ENCODE peak calls at places on chromosomes 1 and 21, in four cellular contexts. B is stomach, D is PC-9, E is HCT116. Q is an unnamed sample.

GRCh38 chr1:150257624-150258274 is at the start of gene CA14:
- DNase-seq in B (no peak), E (no peak), D (no peak), Q (no peak)

GRCh38 chr21:39385299-39386145 is 36.6 kb upstream of the HMGN1 start:
- DNase-seq in B (peak; percentile 92), D (peak; percentile 52), E (no peak), Q (peak; percentile 70)

GRCh38 chr1:167922023-167922422 is 8.1 kb upstream of the ADCY10 start:
- DNase-seq in B (no peak), D (no peak), E (no peak), Q (no peak)

GRCh38 chr1:220843481-220844011 is 35.7 kb upstream of the HLX start:
- DNase-seq in B (no peak), D (no peak), E (no peak), Q (no peak)

GRCh38 chr1:23129846-23130245 is 38.8 kb downstream of the LUZP1 start:
- DNase-seq in E (no peak), B (no peak), D (no peak), Q (no peak)

GRCh38 chr1:179506199-179506598 is 69.5 kb downstream of the NPHS2 start:
- DNase-seq in E (no peak), B (no peak), D (no peak), Q (no peak)

GRCh38 chr1:214990619-214991018 is 91.9 kb upstream of the KCNK2 start:
- DNase-seq in D (peak; percentile 1), E (no peak), B (no peak), Q (no peak)

GRCh38 chr1:26692211-26692792 is 3.5 kb upstream of the ARID1A start:
- DNase-seq in E (peak; percentile 91), D (peak; percentile 75), B (peak; percentile 83), Q (peak; percentile 78)

GRCh38 chr1:43232482-43232881 is 37.3 kb upstream of the TMEM125 start:
- DNase-seq in D (no peak), E (no peak), B (no peak), Q (peak; percentile 13)

GRCh38 chr1:26723013-26723991 is 27.5 kb downstream of the ARID1A start:
- DNase-seq in B (peak; percentile 89), D (peak; percentile 51), E (peak; percentile 21), Q (peak; percentile 70)

GRCh38 chr1:10204003-10204642 is 6.2 kb upstream of the KIF1B start:
- DNase-seq in B (no peak), D (no peak), E (no peak), Q (no peak)

GRCh38 chr1:233368784-233369120 is 41.2 kb downstream of the MAP3K21 start:
- DNase-seq in D (no peak), E (no peak), B (no peak), Q (no peak)

GRCh38 chr21:25280061-25280460 is 327.2 kb downstream of the MRPL39 start:
- DNase-seq in E (no peak), D (no peak), B (no peak), Q (no peak)

GRCh38 chr1:224425279-224425884 is 9.2 kb downstream of the WDR26 start:
- DNase-seq in B (no peak), D (no peak), E (no peak), Q (no peak)

GRCh38 chr1:19563336-19564097 is 78.2 kb upstream of the CAPZB start:
- DNase-seq in B (peak; percentile 27), E (no peak), D (no peak), Q (peak; percentile 30)

GRCh38 chr1:100328133-100328532 is 24.2 kb upstream of the CDC14A start:
- DNase-seq in D (no peak), B (no peak), E (no peak), Q (no peak)

GRCh38 chr1:229298887-229299503 is 28.1 kb downstream of the RAB4A start:
- DNase-seq in B (no peak), D (no peak), E (no peak), Q (no peak)

GRCh38 chr21:41640756-41641509 is 125.9 kb downstream of the RIPK4 start:
- DNase-seq in B (no peak), D (no peak), E (no peak), Q (no peak)

GRCh38 chr1:11487196-11487751 is 8.3 kb downstream of the DISP3 start:
- DNase-seq in B (no peak), E (no peak), D (no peak), Q (no peak)

GRCh38 chr1:24923485-24924113 is 6.5 kb downstream of the RUNX3 start:
- DNase-seq in D (no peak), B (no peak), E (no peak), Q (no peak)

GRCh38 chr1:53362851-53363642 is 35.2 kb upstream of the LRP8 start:
- DNase-seq in B (peak; percentile 8), D (no peak), E (no peak), Q (no peak)

GRCh38 chr1:207828485-207829158 is 76.8 kb downstream of the CD46 start:
- DNase-seq in B (peak; percentile 79), D (peak; percentile 56), E (peak; percentile 73), Q (peak; percentile 78)

GRCh38 chr1:33050221-33051076 is 13.8 kb upstream of the AK2 start:
- DNase-seq in B (no peak), E (peak; percentile 72), D (peak; percentile 25), Q (no peak)

GRCh38 chr1:231550448-231550781 is 21.9 kb downstream of the TSNAX start:
- DNase-seq in D (no peak), E (peak; percentile 16), B (no peak), Q (no peak)

GRCh38 chr1:41003640-41004220 is 17.8 kb downstream of the SLFNL1 start:
- DNase-seq in D (peak; percentile 96), B (peak; percentile 93), E (peak; percentile 92), Q (peak; percentile 86)

GRCh38 chr1:2412773-2413494 is 570 bp upstream of the PEX10 start:
- DNase-seq in D (no peak), E (no peak), B (no peak), Q (no peak)

GRCh38 chr21:38178653-38179503 is 77.9 kb upstream of the KCNJ15 start:
- DNase-seq in D (no peak), E (no peak), B (no peak), Q (no peak)

GRCh38 chr1:57422271-57423134 is 1.4 kb downstream of the DAB1 start:
- DNase-seq in B (no peak), D (no peak), E (no peak), Q (no peak)

GRCh38 chr1:147077081-147077480 is 95.2 kb downstream of the PRKAB2 start:
- DNase-seq in D (no peak), B (no peak), E (no peak), Q (no peak)
- H3K4me3 ChIP-seq in D (no peak overlapping the region), B (no peak overlapping the region), E (no peak overlapping the region), Q (no peak overlapping the region)

GRCh38 chr1:64516803-64517568 is 47.1 kb downstream of the CACHD1 start:
- DNase-seq in B (no peak), D (no peak), E (no peak), Q (no peak)
- H3K4me1 ChIP-seq in B (peaks cover 72% of the 10 kb centered on the region), D (no peaks in the 10 kb centered on the region), E (no peaks in the 10 kb centered on the region), Q (peaks cover 30% of the 10 kb centered on the region)

DNA sequence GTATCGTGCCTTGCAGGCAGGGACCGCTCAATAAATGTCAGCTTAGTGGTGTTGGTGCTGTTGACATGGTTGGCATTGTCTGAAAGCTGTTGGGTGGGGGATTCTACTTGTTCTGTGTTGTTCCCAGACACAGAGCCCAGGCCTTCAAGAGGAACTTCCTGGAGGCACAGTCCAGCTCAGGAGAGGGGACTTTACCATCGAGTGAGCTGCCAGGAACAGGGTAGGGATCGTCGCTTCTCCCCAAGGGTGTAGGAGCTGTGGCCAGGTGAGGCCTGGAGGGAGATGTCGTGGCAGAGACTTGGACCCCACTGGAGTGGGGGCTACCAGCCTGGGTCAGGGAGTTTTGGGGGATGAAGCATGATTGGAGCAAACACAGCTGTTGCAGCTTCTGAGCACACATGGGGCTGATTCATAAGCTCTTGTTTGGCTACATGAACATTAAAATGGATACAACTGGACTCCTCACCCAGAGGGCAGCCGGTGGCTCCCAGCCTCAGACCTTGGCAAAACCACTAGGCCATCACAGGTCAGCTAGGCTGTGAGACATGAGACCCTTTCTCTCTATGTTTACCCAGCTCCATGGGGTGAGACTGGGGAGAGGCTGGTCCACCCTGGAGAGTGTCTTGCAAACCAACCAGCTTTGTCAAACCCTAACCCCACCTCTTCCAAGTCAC is 388.6 kb downstream of the PTPRU start:
- DNase-seq in D (no peak), B (no peak), E (no peak), Q (no peak)
- H3K4me3 ChIP-seq in D (no peak overlapping the region), B (no peak overlapping the region), E (no peak overlapping the region), Q (no peak overlapping the region)

GRCh38 chr1:163747855-163748254 is 426.1 kb downstream of the NUF2 start:
- DNase-seq in B (no peak), E (no peak), D (no peak), Q (no peak)
- H3K4me1 ChIP-seq in B (no peaks in the 10 kb centered on the region), E (no peaks in the 10 kb centered on the region), D (no peaks in the 10 kb centered on the region), Q (no peaks in the 10 kb centered on the region)

DNA sequence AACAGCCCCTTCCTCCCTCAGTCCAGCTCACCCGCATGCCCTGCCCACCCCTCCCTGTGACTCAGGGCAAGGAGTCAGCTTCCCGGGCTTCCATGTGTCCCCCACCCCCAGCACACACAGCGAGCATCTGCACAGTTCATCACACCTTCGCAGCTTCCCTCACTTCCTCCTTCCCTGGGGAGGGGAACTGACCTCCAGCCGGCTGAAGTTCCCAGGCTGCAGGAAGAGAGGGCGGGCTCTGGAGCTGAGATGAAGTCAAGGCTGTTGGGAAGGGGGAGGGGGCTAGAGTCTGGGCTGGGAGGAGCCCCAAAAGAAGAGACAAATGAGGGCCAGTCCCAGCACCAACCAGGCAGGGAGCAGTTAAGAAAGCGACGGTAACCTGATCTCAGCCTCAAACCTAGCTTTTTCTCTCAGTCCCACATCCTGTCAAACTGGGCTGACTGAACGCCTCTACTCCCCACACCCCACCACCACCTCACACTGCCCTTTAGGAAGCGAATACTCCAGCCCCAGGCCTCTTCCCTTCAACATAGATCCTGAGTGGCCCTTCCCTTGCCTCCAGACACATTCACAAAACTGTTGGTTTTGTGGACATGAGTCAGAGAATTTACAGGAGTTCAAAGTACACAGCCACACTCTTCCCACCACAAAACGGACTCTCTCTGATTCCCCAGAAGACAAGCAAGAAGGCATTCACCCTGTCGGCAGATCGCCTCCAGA is 1.9 kb downstream of the RHOC start:
- DNase-seq in B (peak; percentile 75), D (peak; percentile 94), E (peak; percentile 80), Q (peak; percentile 84)
- H3K4me3 ChIP-seq in B (peak overlapping the region; percentile 80), D (peak overlapping the region; percentile 87), E (peak overlapping the region; percentile 90), Q (peak overlapping the region; percentile 62)

DNA sequence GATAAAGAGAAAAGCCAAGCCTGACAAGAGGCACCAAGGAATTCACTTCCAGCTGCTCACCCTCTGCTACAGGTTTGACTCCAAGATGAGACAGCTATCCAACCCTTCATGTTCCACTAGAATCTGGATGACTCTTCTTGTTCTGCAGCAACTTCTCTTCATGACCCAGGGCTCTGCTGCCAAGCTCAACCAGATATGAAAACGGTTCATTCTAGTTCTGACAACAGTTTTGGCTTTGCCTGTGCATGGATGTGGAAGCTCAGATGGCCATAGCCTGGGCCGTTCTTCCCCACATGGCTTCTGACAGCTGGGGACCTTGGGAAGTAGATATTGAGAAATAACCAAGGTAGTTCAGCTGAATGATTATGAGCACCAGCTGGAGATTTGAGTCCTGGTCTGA is 13.7 kb downstream of the PI4KB start:
- DNase-seq in E (no peak), B (no peak), D (no peak), Q (no peak)
- H3K4me1 ChIP-seq in E (peaks cover 16% of the 10 kb centered on the region), B (peaks cover 65% of the 10 kb centered on the region), D (peaks cover 21% of the 10 kb centered on the region), Q (peaks cover 16% of the 10 kb centered on the region)

DNA sequence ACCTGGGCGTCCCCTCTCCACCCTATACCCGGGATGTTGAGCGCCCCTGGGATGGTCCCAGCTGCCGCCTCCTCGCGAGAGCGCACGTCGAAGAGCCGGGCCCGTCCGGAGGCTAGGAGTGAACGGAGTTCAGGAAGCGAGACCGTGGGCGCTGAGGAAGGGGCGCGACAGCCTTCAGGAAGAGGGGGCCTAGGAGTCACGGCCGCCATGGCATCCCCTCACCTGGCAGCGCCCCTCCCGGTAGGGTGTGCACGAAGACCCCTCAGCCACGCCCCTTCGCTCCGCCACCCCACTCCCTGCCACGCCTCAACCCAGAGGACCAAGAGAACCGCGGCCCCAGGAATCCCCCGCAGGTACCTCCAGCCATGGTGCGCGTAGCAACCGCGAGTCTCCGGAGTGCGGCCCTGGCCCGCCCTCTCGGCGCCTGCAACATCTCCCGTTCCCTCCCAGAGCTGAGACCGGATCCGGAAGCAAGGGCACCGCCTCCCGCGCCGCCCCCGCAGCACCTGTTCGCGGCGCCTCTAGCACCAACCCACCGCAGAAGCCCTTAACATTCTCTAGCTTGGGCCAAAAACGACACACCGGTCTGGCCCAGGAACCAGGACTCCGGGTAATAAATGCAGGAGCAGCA is at the start of gene TSTD1:
- DNase-seq in D (peak; percentile 73), B (peak; percentile 80), E (no peak), Q (peak; percentile 72)
- H3K4me3 ChIP-seq in D (peak within 1 kb of the TSS; percentile 96), B (peak within 1 kb of the TSS; percentile 71), E (peak within 1 kb of the TSS; percentile 76), Q (peak within 1 kb of the TSS; percentile 54)

Q was measured in breast epithelium.